ENCODE peak calls at places on chromosome 18, in four cellular contexts. G is RWPE2, B is upper lobe of left lung, K is heart left ventricle. P is an unnamed sample. For H3K9me3, the result is how much of the 10 kb centered on the place peaks cover.

GRCh38 chr18:42976869-42977268 is 138.6 kb downstream of the RIT2 start:
- DNase-seq in K (no peak), G (no peak), B (no peak), P (no peak)

GRCh38 chr18:75915941-75916640 is 488.6 kb upstream of the SMIM21 start:
- DNase-seq in G (no peak), K (peak), B (no peak), P (no peak)

GRCh38 chr18:37521500-37522465 is 43.8 kb downstream of the CELF4 start:
- DNase-seq in G (no peak), K (no peak), B (no peak), P (no peak)

GRCh38 chr18:28855524-28855923 is 678.6 kb upstream of the CDH2 start:
- DNase-seq in G (no peak), B (no peak), K (no peak), P (no peak)

GRCh38 chr18:9824474-9824832 is 61.3 kb upstream of the TXNDC2 start:
- DNase-seq in B (peak), G (no peak), K (peak), P (peak)

GRCh38 chr18:158128-159036 is at the start of gene USP14:
- DNase-seq in B (peak), G (peak), K (peak), P (peak)

GRCh38 chr18:31243740-31244512 is 74.0 kb upstream of the DSG1 start:
- DNase-seq in G (no peak), B (no peak), K (no peak), P (no peak)

GRCh38 chr18:9577361-9577760 is 37.0 kb downstream of the PPP4R1 start:
- DNase-seq in B (no peak), G (no peak), K (no peak), P (no peak)

GRCh38 chr18:11096839-11097750 is 52.3 kb downstream of the PIEZO2 start:
- DNase-seq in K (no peak), B (no peak), G (no peak), P (no peak)

GRCh38 chr18:69999671-70000070 is 52.0 kb upstream of the CD226 start:
- DNase-seq in K (no peak), G (no peak), B (no peak), P (no peak)

GRCh38 chr18:49581369-49581768 is 19.5 kb downstream of the LIPG start:
- DNase-seq in B (no peak), G (no peak), K (no peak), P (no peak)

GRCh38 chr18:37566479-37567060 is 972 bp upstream of the CELF4 start:
- DNase-seq in B (no peak), G (no peak), K (no peak), P (no peak)

GRCh38 chr18:9735238-9735637 is 27.1 kb downstream of the RAB31 start:
- DNase-seq in G (no peak), K (no peak), B (peak), P (no peak)

GRCh38 chr18:3150688-3151087 is 69.1 kb downstream of the MYOM1 start:
- DNase-seq in B (no peak), K (no peak), G (no peak), P (no peak)

GRCh38 chr18:3147935-3148554 is 71.7 kb downstream of the MYOM1 start:
- DNase-seq in B (no peak), K (no peak), G (no peak), P (no peak)

GRCh38 chr18:3151379-3152264 is 68.1 kb downstream of the MYOM1 start:
- DNase-seq in B (no peak), G (no peak), K (no peak), P (no peak)

GRCh38 chr18:3150274-3150673 is 69.5 kb downstream of the MYOM1 start:
- DNase-seq in B (no peak), K (no peak), G (no peak), P (no peak)

GRCh38 chr18:3148930-3149535 is 70.7 kb downstream of the MYOM1 start:
- DNase-seq in K (no peak), G (no peak), B (no peak), P (no peak)
- H3K9me3 ChIP-seq in K (under half), G (under half), B (under half), P (under half)

DNA sequence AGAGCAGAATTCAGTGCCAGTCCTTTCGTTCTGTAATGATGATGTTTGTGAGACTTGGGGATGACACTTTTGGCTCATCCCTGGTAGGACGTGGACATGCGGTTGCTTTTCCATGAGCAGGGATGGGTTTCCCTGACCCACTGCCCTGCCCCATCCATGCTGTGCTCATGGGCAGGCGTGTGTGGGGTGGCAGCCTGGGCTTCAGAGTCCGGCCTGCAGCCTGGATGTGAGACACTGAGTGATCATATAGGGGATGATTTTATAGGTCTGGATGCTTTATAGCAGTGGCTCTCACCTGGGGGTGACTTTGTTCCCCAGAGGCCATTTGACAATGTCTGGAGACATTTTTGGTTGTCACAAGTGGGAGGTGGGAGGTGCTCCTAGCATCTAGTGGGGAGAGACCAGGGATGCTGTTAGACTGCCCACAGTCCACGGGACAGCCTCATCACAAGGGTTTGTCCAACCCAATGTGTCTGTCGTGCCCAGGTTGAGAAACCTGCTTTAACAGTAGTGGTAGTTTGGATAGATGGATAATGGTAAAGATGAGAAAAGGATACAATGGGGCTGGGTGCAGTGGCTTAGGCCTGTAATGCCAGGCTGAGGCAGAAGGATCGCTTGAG is 38.9 kb downstream of the LDLRAD4 start:
- DNase-seq in G (no peak), K (no peak), B (no peak), P (no peak)
- H3K9me3 ChIP-seq in G (under half), K (under half), B (under half), P (under half)

DNA sequence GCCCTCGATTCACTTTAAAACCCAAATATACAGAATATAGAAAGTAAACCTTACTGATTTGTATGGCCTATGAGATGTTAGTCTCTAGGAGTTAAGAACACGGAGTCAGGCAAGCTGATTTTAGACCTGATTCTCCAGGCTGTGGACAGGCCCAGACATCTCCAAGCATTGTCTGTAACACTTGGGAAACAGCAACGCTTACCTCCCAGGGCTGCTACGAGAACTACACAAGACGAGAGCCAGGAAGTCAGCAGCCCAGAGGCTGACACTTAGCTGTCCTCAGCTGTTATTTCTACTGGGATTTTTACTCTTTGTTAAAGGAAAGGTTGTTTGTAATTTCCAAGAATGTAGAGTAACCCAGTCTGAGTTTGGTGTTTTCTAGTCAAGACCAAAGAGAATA is 123.5 kb downstream of the LAMA1 start:
- DNase-seq in B (no peak), G (no peak), K (no peak), P (no peak)
- H3K9me3 ChIP-seq in B (under half), G (under half), K (under half), P (under half)

GRCh38 chr18:55877321-55877720 is 289.3 kb upstream of the TCF4 start:
- DNase-seq in G (no peak), K (no peak), B (no peak), P (no peak)
- H3K9me3 ChIP-seq in G (under half), K (under half), B (under half), P (under half)

DNA sequence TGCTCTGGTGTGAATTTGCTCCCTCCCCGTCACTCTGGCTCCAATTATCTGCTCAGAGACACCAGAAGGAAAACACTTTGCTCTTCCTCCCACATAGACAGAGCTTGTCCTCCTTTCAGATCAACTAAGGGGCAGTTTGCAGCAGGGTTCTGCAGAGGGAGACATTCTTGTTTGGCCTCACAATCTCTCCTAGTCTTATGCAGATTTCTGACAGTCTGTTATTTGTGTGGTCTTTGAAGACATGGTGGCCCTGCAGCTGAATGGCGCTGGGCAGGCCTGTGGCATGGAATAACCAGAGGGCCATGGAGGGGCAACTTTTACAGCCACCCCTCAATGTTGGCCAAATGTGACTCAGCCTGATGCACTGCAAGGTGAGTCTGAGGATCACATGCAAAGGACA is 48.5 kb upstream of the SEC11C start:
- DNase-seq in K (no peak), B (no peak), G (no peak), P (no peak)
- H3K9me3 ChIP-seq in K (under half), B (under half), G (under half), P (under half)

GRCh38 chr18:2444201-2444875 is 127.0 kb downstream of the METTL4 start:
- DNase-seq in B (no peak), K (no peak), G (no peak), P (no peak)

GRCh38 chr18:2441544-2441943 is 129.8 kb downstream of the METTL4 start:
- DNase-seq in K (no peak), B (no peak), G (no peak), P (no peak)

GRCh38 chr18:2442726-2443275 is 128.5 kb downstream of the METTL4 start:
- DNase-seq in K (no peak), B (no peak), G (no peak), P (no peak)

GRCh38 chr18:2442006-2442405 is 129.3 kb downstream of the METTL4 start:
- DNase-seq in K (no peak), B (no peak), G (no peak), P (no peak)
- H3K9me3 ChIP-seq in K (under half), B (under half), G (under half), P (under half)

GRCh38 chr18:2818281-2818680 is 28.5 kb upstream of the EMILIN2 start:
- DNase-seq in B (no peak), K (no peak), G (no peak), P (no peak)
- H3K9me3 ChIP-seq in B (under half), K (under half), G (under half), P (under half)

GRCh38 chr18:52163478-52163877 is 176.5 kb upstream of the DCC start:
- DNase-seq in K (no peak), B (no peak), G (no peak), P (no peak)
- H3K9me3 ChIP-seq in K (under half), B (under half), G (under half), P (under half)

GRCh38 chr18:78859686-78860085 is 119.9 kb upstream of the SALL3 start:
- DNase-seq in G (no peak), B (no peak), K (no peak), P (no peak)

GRCh38 chr18:78861706-78862105 is 117.9 kb upstream of the SALL3 start:
- DNase-seq in G (no peak), B (no peak), K (no peak), P (no peak)

GRCh38 chr18:78861116-78861515 is 118.5 kb upstream of the SALL3 start:
- DNase-seq in G (no peak), K (no peak), B (no peak), P (no peak)

GRCh38 chr18:78862395-78862794 is 117.2 kb upstream of the SALL3 start:
- DNase-seq in K (no peak), G (no peak), B (no peak), P (no peak)

DNA sequence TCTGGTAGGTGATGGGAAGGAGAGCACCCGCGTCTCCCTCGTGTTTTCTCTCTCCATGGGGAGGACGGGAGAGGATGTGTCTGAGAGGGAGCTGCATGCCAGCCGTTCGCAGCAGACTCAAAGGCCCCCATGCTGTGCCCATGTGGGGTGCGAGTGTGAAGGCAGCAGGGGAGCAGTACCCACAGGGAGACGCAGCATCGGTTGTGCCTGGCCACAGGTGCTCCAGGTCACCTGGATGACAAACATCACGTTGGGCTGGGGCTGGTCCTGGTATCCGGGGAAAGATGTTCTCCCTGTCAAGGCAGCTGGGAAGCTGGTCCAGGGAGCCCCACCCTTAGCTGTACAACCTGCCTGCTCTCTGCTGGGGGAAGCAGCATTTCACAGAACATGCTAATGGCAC is 119.5 kb upstream of the SALL3 start:
- DNase-seq in B (no peak), G (no peak), K (no peak), P (no peak)
- H3K9me3 ChIP-seq in B (under half), G (under half), K (under half), P (under half)